ENCODE peak calls at places on chromosomes 2 and 18, in nine cellular contexts. H is HCT116, O is GM23248, Q is neural progenitor cell, P is OCI-LY7, S is PC-3, C is SK-N-SH, Z is GM23338, G is MM.1S. I is an unnamed sample.

GRCh38 chr2:3575534-3576324 is 669 bp downstream of the RPS7 start:
- DNase-seq in H (no peak), O (peak), Q (no peak), P (peak), S (no peak), C (peak), Z (peak), G (peak), I (peak)

GRCh38 chr2:173271825-173272224 is 82.8 kb upstream of the CDCA7 start:
- DNase-seq in H (no peak), O (peak), Q (peak), P (no peak), S (peak), C (no peak), Z (no peak), G (no peak), I (no peak)

GRCh38 chr2:119155633-119156032 is 2.9 kb downstream of the C1QL2 start:
- DNase-seq in H (no peak), O (no peak), Q (peak), P (no peak), S (no peak), C (no peak), Z (peak), G (no peak), I (no peak)

GRCh38 chr2:202035089-202035940 is 1.7 kb downstream of the FZD7 start:
- DNase-seq in H (no peak), O (peak), Q (peak), P (no peak), S (no peak), C (no peak), Z (peak), G (no peak), I (peak)

GRCh38 chr2:192957425-192957824 is 762.7 kb upstream of the TMEFF2 start:
- DNase-seq in H (no peak), O (no peak), Q (no peak), P (no peak), S (no peak), C (no peak), Z (no peak), G (no peak), I (no peak)

GRCh38 chr2:3288455-3289163 is 89.0 kb downstream of the EIPR1 start:
- DNase-seq in H (no peak), O (no peak), Q (no peak), P (no peak), S (no peak), C (peak), Z (no peak), G (no peak), I (no peak)

GRCh38 chr18:46502444-46502843 is 154.6 kb downstream of the LOXHD1 start:
- DNase-seq in H (no peak), O (no peak), Q (peak), P (no peak), S (no peak), C (no peak), Z (peak), G (peak), I (peak)

GRCh38 chr2:229921101-229921891 is 513 bp downstream of the TRIP12 start:
- DNase-seq in H (peak), O (peak), Q (peak), P (peak), S (peak), C (peak), Z (peak), G (peak), I (peak)

GRCh38 chr2:238389985-238390682 is 36.6 kb upstream of the ASB1 start:
- DNase-seq in H (no peak), O (no peak), Q (no peak), P (no peak), S (no peak), C (no peak), Z (no peak), G (no peak), I (no peak)

GRCh38 chr2:189896809-189897208 is 112.6 kb downstream of the PMS1 start:
- DNase-seq in H (no peak), O (no peak), Q (no peak), P (no peak), S (no peak), C (no peak), Z (no peak), G (no peak), I (no peak)

GRCh38 chr2:134446431-134447091 is 192.7 kb downstream of the MGAT5 start:
- DNase-seq in H (no peak), O (peak), Q (no peak), P (no peak), S (peak), C (no peak), Z (no peak), G (no peak), I (no peak)

GRCh38 chr18:43661570-43661969 is 384.3 kb upstream of the SYT4 start:
- DNase-seq in H (no peak), O (peak), Q (peak), P (peak), S (peak), C (peak), Z (peak), G (peak), I (peak)

GRCh38 chr2:197675711-197676188 is 363 bp upstream of the RFTN2 start:
- DNase-seq in H (no peak), O (peak), Q (peak), P (no peak), S (no peak), C (no peak), Z (peak), G (no peak), I (peak)

GRCh38 chr2:20671736-20672080 is 4.8 kb downstream of the GDF7 start:
- DNase-seq in H (no peak), O (no peak), Q (peak), P (no peak), S (no peak), C (no peak), Z (no peak), G (no peak), I (no peak)

GRCh38 chr2:98343371-98343770 is 2.9 kb upstream of the CNGA3 start:
- DNase-seq in H (no peak), O (no peak), Q (no peak), P (no peak), S (no peak), C (no peak), Z (no peak), G (no peak), I (no peak)

GRCh38 chr2:160494243-160494642 is 636 bp upstream of the RBMS1 start:
- DNase-seq in H (no peak), O (peak), Q (no peak), P (no peak), S (peak), C (no peak), Z (no peak), G (no peak), I (peak)

GRCh38 chr2:129720761-129721160 is 258.7 kb upstream of the RAB6C start:
- DNase-seq in H (no peak), O (no peak), Q (no peak), P (no peak), S (no peak), C (no peak), Z (no peak), G (no peak), I (no peak)

GRCh38 chr2:45332567-45332966 is 278.5 kb downstream of the SRBD1 start:
- DNase-seq in H (no peak), O (no peak), Q (no peak), P (no peak), S (no peak), C (no peak), Z (no peak), G (no peak), I (peak)

GRCh38 chr2:54956392-54956722 is 93.9 kb downstream of the RTN4 start:
- DNase-seq in H (no peak), O (no peak), Q (no peak), P (no peak), S (no peak), C (no peak), Z (peak), G (no peak), I (no peak)
- H3K4me3 ChIP-seq in H (no peak), O (no peak), Q (no peak), P (no peak), S (no peak), C (no peak), Z (no peak), G (no peak), I (no peak)

DNA sequence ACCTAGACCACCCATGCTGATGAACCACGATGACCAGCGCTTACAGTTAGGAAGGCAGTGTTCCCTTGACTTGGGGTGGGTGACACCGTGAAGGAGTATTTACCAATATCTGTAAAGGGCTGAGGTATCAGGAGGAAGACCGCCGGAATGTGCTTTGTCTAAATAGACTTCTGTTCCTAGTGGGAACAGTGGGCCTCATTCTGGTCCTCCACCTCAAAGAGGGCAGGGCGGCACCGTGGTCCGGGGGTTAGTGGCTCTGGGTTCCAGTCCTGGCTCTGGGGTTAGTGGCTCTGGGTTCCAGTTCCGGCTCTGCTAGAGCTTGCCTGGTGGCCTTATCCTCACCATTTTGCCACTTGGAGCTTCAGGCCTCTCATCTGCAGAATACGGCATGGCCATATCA is 91.6 kb upstream of the SMAD2 start:
- DNase-seq in H (no peak), O (no peak), Q (no peak), P (no peak), S (no peak), C (no peak), Z (no peak), G (no peak), I (no peak)
- H2AFZ ChIP-seq in H (no peak), O (no peak), Q (no peak), P (no peak), S (no peak), C (no peak), Z (peak), G (no peak), I (no peak)

DNA sequence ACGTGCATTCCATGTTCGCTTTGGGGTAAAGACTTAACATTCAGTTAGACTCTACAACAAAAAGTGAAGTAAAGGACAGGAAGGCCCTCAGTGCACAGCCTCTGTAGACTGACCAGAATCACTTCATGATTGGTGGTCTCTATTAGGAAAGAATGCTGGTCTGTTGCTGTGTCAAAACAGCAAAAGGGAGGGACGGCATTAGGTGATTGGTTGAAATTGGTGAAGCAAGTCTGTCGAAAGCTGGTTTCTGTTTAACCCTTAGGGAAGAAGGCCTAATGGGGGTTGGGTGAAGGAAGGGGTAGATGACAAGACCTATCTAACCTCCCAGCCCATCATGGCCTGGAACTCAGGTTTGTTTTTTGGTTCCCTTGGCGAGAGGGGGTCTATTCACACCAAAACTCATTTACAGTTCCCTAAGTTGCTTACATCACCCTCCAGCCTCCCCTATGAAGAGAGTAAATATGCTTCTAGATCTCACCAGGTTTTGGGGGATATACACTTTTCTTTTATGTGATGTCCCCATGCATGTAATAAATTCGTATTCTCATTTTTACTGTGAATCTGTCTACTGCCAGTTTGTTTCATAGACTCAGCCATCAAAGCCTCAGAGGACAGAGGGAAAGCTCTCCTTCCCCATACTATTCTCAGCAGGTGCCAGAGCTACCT is 65.6 kb downstream of the TMEM17 start:
- DNase-seq in H (no peak), O (no peak), Q (no peak), P (no peak), S (no peak), C (no peak), Z (no peak), G (no peak), I (no peak)
- TF ChIP-seq EZH2phosphoT487 in H (no peak), O (no peak), Q (no peak), P (no peak), S (no peak), C (no peak), Z (no peak), G (no peak), I (no peak)

GRCh38 chr2:234109321-234109720 is 58.8 kb downstream of the SPP2 start:
- DNase-seq in H (no peak), O (no peak), Q (no peak), P (no peak), S (no peak), C (no peak), Z (no peak), G (no peak), I (no peak)
- H3K4me3 ChIP-seq in H (no peak), O (no peak), Q (no peak), P (no peak), S (no peak), C (no peak), Z (no peak), G (no peak), I (no peak)

GRCh38 chr2:170819941-170820646 is 3.4 kb downstream of the GAD1 start:
- DNase-seq in H (no peak), O (no peak), Q (peak), P (no peak), S (no peak), C (peak), Z (peak), G (no peak), I (no peak)
- H2AFZ ChIP-seq in H (no peak), O (no peak), Q (no peak), P (no peak), S (no peak), C (no peak), Z (peak), G (no peak), I (no peak)

GRCh38 chr2:110854355-110855081 is 122.1 kb downstream of the ACOXL start:
- DNase-seq in H (no peak), O (peak), Q (no peak), P (peak), S (peak), C (no peak), Z (peak), G (no peak), I (no peak)

GRCh38 chr2:110851531-110851930 is 119.2 kb downstream of the ACOXL start:
- DNase-seq in H (no peak), O (no peak), Q (no peak), P (no peak), S (no peak), C (no peak), Z (no peak), G (no peak), I (no peak)

GRCh38 chr2:110852051-110852450 is 119.7 kb downstream of the ACOXL start:
- DNase-seq in H (no peak), O (no peak), Q (no peak), P (no peak), S (no peak), C (no peak), Z (no peak), G (no peak), I (no peak)

GRCh38 chr2:110852541-110853263 is 120.3 kb downstream of the ACOXL start:
- DNase-seq in H (no peak), O (peak), Q (no peak), P (no peak), S (peak), C (no peak), Z (no peak), G (no peak), I (no peak)

GRCh38 chr2:110853516-110853915 is 121.1 kb downstream of the ACOXL start:
- DNase-seq in H (peak), O (peak), Q (peak), P (peak), S (peak), C (no peak), Z (peak), G (peak), I (peak)
- TF ChIP-seq EZH2phosphoT487 in H (no peak), O (no peak), Q (no peak), P (no peak), S (no peak), C (no peak), Z (no peak), G (no peak), I (no peak)

I was measured in hepatocyte.